ENCODE peak calls at places on chromosomes 11 and 22, in ten cellular contexts. T is SK-N-SH; F is heart right ventricle; M is WTC11; P is MCF 10A; X is epithelial cell of proximal tubule; Q is AG10803; R is psoas muscle; B is CD8-positive, alpha-beta T cell; O is bronchial epithelial cell. N is an unnamed sample.
A peak's percentile ranks its signal among the peaks of the same experiment; 100 is the strongest.

GRCh38 chr11:18794956-18795355 is 3.4 kb upstream of the PTPN5 start:
- DNase-seq in T (no peak), F (no peak), M (no peak), P (no peak), X (no peak), Q (no peak), R (no peak), B (no peak), O (no peak), N (no peak)

GRCh38 chr11:34647532-34647931 is 26.6 kb downstream of the EHF start:
- DNase-seq in T (no peak), F (no peak), M (no peak), P (no peak), X (no peak), Q (peak; percentile 12), R (no peak), B (no peak), O (no peak), N (no peak)

GRCh38 chr11:102139081-102139498 is 28.8 kb downstream of the YAP1 start:
- DNase-seq in T (no peak), F (peak; percentile 51), M (no peak), P (peak; percentile 72), X (no peak), Q (peak; percentile 82), R (no peak), B (no peak), O (peak; percentile 89), N (no peak)

GRCh38 chr22:48459259-48459658 is 1368.4 kb downstream of the BRD1 start:
- DNase-seq in T (no peak), F (no peak), M (no peak), P (no peak), X (no peak), Q (no peak), R (no peak), B (no peak), O (no peak), N (no peak)

GRCh38 chr11:75434051-75434450 is 1.0 kb upstream of the KLHL35 start:
- DNase-seq in T (no peak), F (no peak), M (no peak), P (no peak), X (no peak), Q (no peak), R (peak; percentile 1), B (no peak), O (no peak), N (no peak)

GRCh38 chr22:46185263-46185662 is 34.9 kb downstream of the PPARA start:
- DNase-seq in T (no peak), F (no peak), M (no peak), P (no peak), X (no peak), Q (no peak), R (no peak), B (no peak), O (no peak), N (no peak)

GRCh38 chr22:45224331-45224730 is 16.4 kb downstream of the KIAA0930 start:
- DNase-seq in T (no peak), F (no peak), M (no peak), P (no peak), X (no peak), Q (no peak), R (no peak), B (no peak), O (no peak), N (no peak)

GRCh38 chr11:111977141-111978027 is 40.2 kb downstream of the DIXDC1 start:
- DNase-seq in T (peak; percentile 90), F (peak; percentile 72), M (peak; percentile 64), P (peak; percentile 64), X (no peak), Q (peak; percentile 34), R (peak; percentile 76), B (peak; percentile 14), O (no peak), N (no peak)

GRCh38 chr11:73838443-73839122 is 38.1 kb downstream of the COA4 start:
- DNase-seq in T (no peak), F (no peak), M (no peak), P (no peak), X (peak; percentile 10), Q (peak; percentile 30), R (no peak), B (no peak), O (no peak), N (no peak)

GRCh38 chr11:29258411-29258810 is 758.4 kb downstream of the KCNA4 start:
- DNase-seq in T (no peak), F (no peak), M (no peak), P (no peak), X (no peak), Q (no peak), R (no peak), B (no peak), O (no peak), N (no peak)

GRCh38 chr11:1927151-1928037 is 7.9 kb downstream of the TNNT3 start:
- DNase-seq in T (peak; percentile 42), F (no peak), M (no peak), P (no peak), X (no peak), Q (no peak), R (peak; percentile 66), B (no peak), O (peak; percentile 8), N (no peak)

GRCh38 chr22:49954991-49955580 is 5.5 kb upstream of the PIM3 start:
- DNase-seq in T (no peak), F (no peak), M (no peak), P (no peak), X (no peak), Q (no peak), R (peak; percentile 17), B (no peak), O (no peak), N (no peak)

GRCh38 chr11:71461696-71462095 is 8.7 kb downstream of the NADSYN1 start:
- DNase-seq in T (no peak), F (no peak), M (no peak), P (no peak), X (no peak), Q (no peak), R (no peak), B (no peak), O (no peak), N (no peak)

GRCh38 chr11:117535201-117535869 is 207.7 kb downstream of the CEP164 start:
- DNase-seq in T (peak; percentile 70), F (no peak), M (no peak), P (no peak), X (no peak), Q (no peak), R (peak; percentile 67), B (no peak), O (no peak), N (no peak)
- TF ChIP-seq CTCF in T (no peak), F (no peak), M (no peak), P (no peak), X (no peak), Q (no peak), R (no peak), B (no peak), O (no peak), N (no peak)

GRCh38 chr11:14230407-14230806 is 128.6 kb downstream of the RRAS2 start:
- DNase-seq in T (no peak), F (no peak), M (no peak), P (no peak), X (no peak), Q (no peak), R (no peak), B (no peak), O (no peak), N (no peak)

GRCh38 chr11:14229472-14229871 is 129.5 kb downstream of the RRAS2 start:
- DNase-seq in T (no peak), F (no peak), M (no peak), P (no peak), X (no peak), Q (no peak), R (no peak), B (no peak), O (no peak), N (no peak)

GRCh38 chr11:14234446-14234845 is 124.5 kb downstream of the RRAS2 start:
- DNase-seq in T (no peak), F (no peak), M (no peak), P (no peak), X (no peak), Q (no peak), R (no peak), B (no peak), O (no peak), N (no peak)

GRCh38 chr11:14235701-14236100 is 123.3 kb downstream of the RRAS2 start:
- DNase-seq in T (no peak), F (no peak), M (no peak), P (no peak), X (no peak), Q (no peak), R (no peak), B (no peak), O (no peak), N (no peak)

GRCh38 chr11:14232652-14233051 is 126.3 kb downstream of the RRAS2 start:
- DNase-seq in T (peak; percentile 33), F (no peak), M (peak; percentile 66), P (no peak), X (no peak), Q (no peak), R (no peak), B (no peak), O (no peak), N (no peak)
- TF ChIP-seq CTCF in T (peak; percentile 36), F (no peak), M (peak; percentile 42), P (no peak), X (peak; percentile 49), Q (peak; percentile 13), R (no peak), B (no peak), O (peak; percentile 28), N (peak; percentile 20)

GRCh38 chr11:9385288-9385902 is 943 bp downstream of the IPO7 start:
- DNase-seq in T (no peak), F (no peak), M (no peak), P (no peak), X (no peak), Q (no peak), R (no peak), B (no peak), O (peak; percentile 40), N (no peak)
- TF ChIP-seq CTCF in T (peak; percentile 4), F (peak; percentile 2), M (no peak), P (no peak), X (no peak), Q (no peak), R (no peak), B (no peak), O (no peak), N (no peak)

GRCh38 chr11:19805346-19805745 is 92.7 kb downstream of the NAV2 start:
- DNase-seq in T (no peak), F (no peak), M (no peak), P (no peak), X (no peak), Q (no peak), R (no peak), B (no peak), O (no peak), N (no peak)

GRCh38 chr11:19806251-19806650 is 93.6 kb downstream of the NAV2 start:
- DNase-seq in T (no peak), F (no peak), M (no peak), P (no peak), X (no peak), Q (no peak), R (no peak), B (no peak), O (no peak), N (no peak)

GRCh38 chr11:19810852-19811251 is 98.2 kb downstream of the NAV2 start:
- DNase-seq in T (no peak), F (no peak), M (no peak), P (no peak), X (no peak), Q (no peak), R (no peak), B (no peak), O (no peak), N (no peak)

GRCh38 chr11:19805827-19806226 is 93.2 kb downstream of the NAV2 start:
- DNase-seq in T (no peak), F (no peak), M (no peak), P (no peak), X (no peak), Q (no peak), R (no peak), B (no peak), O (no peak), N (no peak)

GRCh38 chr11:19808076-19808911 is 95.7 kb downstream of the NAV2 start:
- DNase-seq in T (peak; percentile 39), F (no peak), M (no peak), P (no peak), X (no peak), Q (no peak), R (no peak), B (no peak), O (no peak), N (no peak)
- TF ChIP-seq CTCF in T (peak; percentile 48), F (peak; percentile 11), M (no peak), P (no peak), X (peak; percentile 41), Q (peak; percentile 32), R (peak; percentile 14), B (no peak), O (no peak), N (peak; percentile 26)

N was measured in D721Med.